ENCODE peak calls at places on chromosome 10, in seven cellular contexts. L is activated CD8-positive, alpha-beta memory T cell treated with anti-CD3 and anti-CD28 coated beads for 4 hours; K is erythroblast; V is nephron progenitor cell; C is ecto neural progenitor cell; G is AG08395; Y is H9. E is an unnamed sample.
A peak's percentile ranks its signal among the peaks of the same experiment; 100 is the strongest.

GRCh38 chr10:26557641-26558014 is 119.5 kb downstream of the APBB1IP start:
- DNase-seq in K (no peak), L (no peak), G (peak; percentile 26), V (no peak), Y (no peak), C (no peak), E (no peak)

GRCh38 chr10:128971324-128971723 is 495.7 kb upstream of the MGMT start:
- DNase-seq in L (no peak), V (no peak), Y (no peak), K (no peak), C (no peak), G (no peak), E (no peak)

GRCh38 chr10:101694674-101695403 is at the start of gene FBXW4:
- DNase-seq in L (peak; percentile 43), V (peak; percentile 56), K (peak; percentile 71), Y (peak; percentile 61), G (peak; percentile 57), C (peak; percentile 80), E (peak; percentile 84)

GRCh38 chr10:50281967-50282522 is 30.7 kb upstream of the ASAH2 start:
- DNase-seq in Y (no peak), G (no peak), K (no peak), L (no peak), C (no peak), V (no peak), E (no peak)

GRCh38 chr10:110648743-110649651 is 4.9 kb downstream of the RBM20 start:
- DNase-seq in V (no peak), L (no peak), K (no peak), Y (no peak), C (no peak), G (no peak), E (no peak)

GRCh38 chr10:73493781-73494180 is 2.0 kb downstream of the PPP3CB start:
- DNase-seq in L (no peak), G (peak; percentile 20), Y (no peak), K (no peak), C (no peak), V (no peak), E (no peak)

GRCh38 chr10:42932735-42933453 is 144.0 kb upstream of the RET start:
- DNase-seq in C (peak; percentile 87), L (peak; percentile 31), K (no peak), G (no peak), Y (peak; percentile 89), V (peak; percentile 84), E (no peak)

GRCh38 chr10:132058111-132058745 is 7.5 kb upstream of the JAKMIP3 start:
- DNase-seq in V (no peak), L (no peak), G (no peak), K (no peak), Y (no peak), C (no peak), E (no peak)

GRCh38 chr10:71727429-71728217 is 8.0 kb upstream of the C10orf105 start:
- DNase-seq in C (no peak), G (peak; percentile 41), K (peak; percentile 88), V (no peak), Y (no peak), L (peak; percentile 39), E (no peak)

GRCh38 chr10:50248598-50248997 is 2.7 kb downstream of the ASAH2 start:
- DNase-seq in C (no peak), G (no peak), V (no peak), L (no peak), Y (no peak), K (no peak), E (no peak)

GRCh38 chr10:101066146-101066889 is 4.5 kb downstream of the KAZALD1 start:
- DNase-seq in C (peak; percentile 76), G (peak; percentile 67), V (peak; percentile 63), K (peak; percentile 89), L (no peak), Y (peak; percentile 74), E (peak; percentile 75)

GRCh38 chr10:93566435-93567276 is at the start of gene FFAR4:
- DNase-seq in V (peak; percentile 55), K (no peak), Y (peak; percentile 64), C (peak; percentile 77), L (no peak), G (no peak), E (peak; percentile 70)

GRCh38 chr10:70589762-70590662 is 12.5 kb downstream of the PRF1 start:
- DNase-seq in C (no peak), G (no peak), L (no peak), K (no peak), Y (no peak), V (no peak), E (no peak)

GRCh38 chr10:4382811-4383210 is 443.2 kb upstream of the AKR1E2 start:
- DNase-seq in Y (no peak), K (no peak), L (no peak), C (no peak), V (no peak), G (no peak), E (no peak)

GRCh38 chr10:7541137-7542087 is 125.4 kb downstream of the ITIH5 start:
- DNase-seq in Y (peak; percentile 77), L (no peak), V (peak; percentile 40), K (no peak), G (peak; percentile 34), C (peak; percentile 62), E (peak; percentile 67)

GRCh38 chr10:11036424-11037011 is 18.8 kb downstream of the CELF2 start:
- DNase-seq in V (peak; percentile 25), C (no peak), G (peak; percentile 66), Y (peak; percentile 50), K (no peak), L (no peak), E (no peak)

GRCh38 chr10:26621889-26622681 is 75.4 kb upstream of the PDSS1 start:
- DNase-seq in G (peak; percentile 6), C (peak; percentile 67), V (peak; percentile 46), L (no peak), Y (peak; percentile 59), K (peak; percentile 76), E (peak; percentile 72)

GRCh38 chr10:103594326-103594725 is 100.8 kb downstream of the NEURL1 start:
- DNase-seq in Y (no peak), L (no peak), V (no peak), C (no peak), G (no peak), K (no peak), E (no peak)

GRCh38 chr10:91689731-91690168 is 56.9 kb upstream of the PPP1R3C start:
- DNase-seq in K (no peak), C (no peak), L (no peak), V (no peak), Y (no peak), G (peak; percentile 70), E (no peak)

GRCh38 chr10:36171546-36171945 is 529.5 kb upstream of the FZD8 start:
- DNase-seq in C (no peak), Y (no peak), K (no peak), G (peak; percentile 32), V (no peak), L (no peak), E (no peak)

GRCh38 chr10:8913720-8914119 is 859.2 kb downstream of the GATA3 start:
- DNase-seq in C (no peak), L (no peak), K (no peak), V (no peak), G (no peak), Y (no peak), E (no peak)

GRCh38 chr10:29749150-29749549 is 114.4 kb upstream of the SVIL start:
- DNase-seq in G (no peak), C (no peak), L (no peak), Y (no peak), K (no peak), V (no peak), E (no peak)

GRCh38 chr10:29851241-29851640 is 208.1 kb downstream of the JCAD start:
- DNase-seq in Y (no peak), L (no peak), G (no peak), K (no peak), V (no peak), C (no peak), E (no peak)

GRCh38 chr10:533611-534566 is 155.6 kb downstream of the DIP2C start:
- DNase-seq in Y (no peak), G (no peak), V (no peak), C (no peak), L (no peak), K (no peak), E (no peak)

GRCh38 chr10:103870503-103870902 is 15.1 kb upstream of the SH3PXD2A start:
- DNase-seq in C (no peak), K (no peak), L (no peak), Y (no peak), G (peak; percentile 67), V (no peak), E (no peak)

E was measured in pancreas.